ENCODE peak calls at places on chromosomes 13 and 19, in six cellular contexts. M is IMR-90, C is GM12878, P is SK-N-SH, Y is HepG2, T is K562. V is an unnamed sample.

GRCh38 chr13:91557328-91557727 is 158.9 kb downstream of the GPC5 start:
- DNase-seq in M (no peak), C (no peak), P (no peak), Y (no peak), T (no peak), V (no peak)

GRCh38 chr19:43820098-43820860 is 6.8 kb upstream of the ZNF283 start:
- DNase-seq in M (peak), C (no peak), P (peak), Y (no peak), T (no peak), V (peak)

GRCh38 chr19:41606215-41606837 is 20.5 kb downstream of the CEACAM4 start:
- DNase-seq in M (no peak), C (no peak), P (no peak), Y (no peak), T (no peak), V (no peak)

GRCh38 chr19:2575734-2576481 is 100.0 kb downstream of the GADD45B start:
- DNase-seq in M (peak), C (no peak), P (peak), Y (peak), T (no peak), V (no peak)

GRCh38 chr19:2618611-2619010 is 83.9 kb downstream of the GNG7 start:
- DNase-seq in M (peak), C (no peak), P (no peak), Y (no peak), T (no peak), V (no peak)

GRCh38 chr13:97849305-97849704 is 104.2 kb upstream of the IPO5 start:
- DNase-seq in M (peak), C (peak), P (peak), Y (peak), T (no peak), V (peak)

GRCh38 chr19:33245948-33246728 is 20.5 kb upstream of the SLC7A10 start:
- DNase-seq in M (no peak), C (no peak), P (peak), Y (no peak), T (no peak), V (no peak)

GRCh38 chr13:97259787-97260641 is 37.9 kb downstream of the MBNL2 start:
- DNase-seq in M (peak), C (no peak), P (no peak), Y (peak), T (peak), V (peak)

GRCh38 chr13:94154362-94154761 is 325.1 kb downstream of the DCT start:
- DNase-seq in M (peak), C (no peak), P (no peak), Y (peak), T (no peak), V (no peak)

GRCh38 chr13:96900992-96901391 is 93.3 kb downstream of the OXGR1 start:
- DNase-seq in M (no peak), C (no peak), P (peak), Y (no peak), T (no peak), V (no peak)

GRCh38 chr13:40292108-40292507 is 374.3 kb downstream of the FOXO1 start:
- DNase-seq in M (no peak), C (no peak), P (no peak), Y (no peak), T (no peak), V (no peak)

GRCh38 chr19:30498707-30499106 is 126.5 kb downstream of the ZNF536 start:
- DNase-seq in M (no peak), C (no peak), P (no peak), Y (no peak), T (peak), V (no peak)

GRCh38 chr13:25973085-25973484 is 78.7 kb downstream of the SHISA2 start:
- DNase-seq in M (no peak), C (no peak), P (no peak), Y (no peak), T (no peak), V (no peak)

GRCh38 chr19:10433131-10433536 is 12.8 kb downstream of the PDE4A start:
- DNase-seq in M (no peak), C (no peak), P (no peak), Y (no peak), T (no peak), V (no peak)

GRCh38 chr13:30019648-30020626 is 169.5 kb upstream of the UBL3 start:
- DNase-seq in M (no peak), C (no peak), P (no peak), Y (no peak), T (no peak), V (no peak)

GRCh38 chr13:46668906-46669525 is 116.0 kb downstream of the LRCH1 start:
- DNase-seq in M (no peak), C (no peak), P (no peak), Y (no peak), T (no peak), V (no peak)

GRCh38 chr19:49597703-49597974 is 6.7 kb downstream of the PRR12 start:
- DNase-seq in M (no peak), C (no peak), P (no peak), Y (no peak), T (no peak), V (no peak)

GRCh38 chr19:40762754-40763153 is 11.8 kb downstream of the SNRPA start:
- DNase-seq in M (no peak), C (no peak), P (no peak), Y (no peak), T (no peak), V (no peak)

GRCh38 chr19:28881616-28882015 is 331.3 kb downstream of the UQCRFS1 start:
- DNase-seq in M (no peak), C (no peak), P (no peak), Y (no peak), T (no peak), V (no peak)

GRCh38 chr19:1213391-1214286 is 8.1 kb downstream of the STK11 start:
- DNase-seq in M (peak), C (peak), P (peak), Y (no peak), T (no peak), V (no peak)

GRCh38 chr19:16571689-16572331 is 405 bp downstream of the SLC35E1 start:
- DNase-seq in M (peak), C (no peak), P (no peak), Y (no peak), T (no peak), V (peak)

GRCh38 chr13:70964124-70964523 is 855.9 kb upstream of the KLHL1 start:
- DNase-seq in M (no peak), C (no peak), P (no peak), Y (peak), T (no peak), V (no peak)

GRCh38 chr13:47869780-47870179 is 131.3 kb downstream of the SUCLA2 start:
- DNase-seq in M (no peak), C (no peak), P (no peak), Y (no peak), T (no peak), V (no peak)

GRCh38 chr13:31742102-31742695 is 2.9 kb downstream of the RXFP2 start:
- DNase-seq in M (peak), C (peak), P (peak), Y (peak), T (peak), V (peak)

GRCh38 chr19:927044-927706 is 1.3 kb downstream of the ARID3A start:
- DNase-seq in M (no peak), C (no peak), P (peak), Y (peak), T (peak), V (no peak)

GRCh38 chr19:50793558-50794065 is 3.4 kb downstream of the ACP4 start:
- DNase-seq in M (no peak), C (no peak), P (peak), Y (no peak), T (no peak), V (no peak)

GRCh38 chr13:59409211-59409610 is 754.5 kb downstream of the DIAPH3 start:
- DNase-seq in M (peak), C (no peak), P (no peak), Y (no peak), T (no peak), V (no peak)

GRCh38 chr13:51913421-51914136 is 51.8 kb downstream of the CCDC70 start:
- DNase-seq in M (no peak), C (no peak), P (peak), Y (no peak), T (no peak), V (no peak)

GRCh38 chr13:107258599-107259187 is 690.8 kb upstream of the ARGLU1 start:
- DNase-seq in M (peak), C (no peak), P (no peak), Y (no peak), T (no peak), V (no peak)

GRCh38 chr13:30193279-30194234 is 113.8 kb downstream of the KATNAL1 start:
- DNase-seq in M (no peak), C (peak), P (no peak), Y (no peak), T (no peak), V (no peak)

GRCh38 chr19:11322269-11323024 is 17.0 kb downstream of the RAB3D start:
- DNase-seq in M (peak), C (no peak), P (no peak), Y (no peak), T (no peak), V (no peak)

GRCh38 chr13:43838909-43839308 is 40.6 kb downstream of the CCDC122 start:
- DNase-seq in M (peak), C (no peak), P (no peak), Y (no peak), T (no peak), V (no peak)

GRCh38 chr13:98977568-98978270 is at the start of gene DOCK9:
- DNase-seq in M (peak), C (no peak), P (no peak), Y (no peak), T (no peak), V (no peak)

GRCh38 chr13:36212789-36213188 is 1.6 kb downstream of the SOHLH2 start:
- DNase-seq in M (no peak), C (no peak), P (no peak), Y (no peak), T (peak), V (no peak)

GRCh38 chr19:23481043-23481442 is 85.8 kb upstream of the ZNF91 start:
- DNase-seq in M (no peak), C (no peak), P (no peak), Y (no peak), T (no peak), V (no peak)

GRCh38 chr13:35994131-35994966 is 136.8 kb downstream of the DCLK1 start:
- DNase-seq in M (peak), C (no peak), P (no peak), Y (no peak), T (no peak), V (no peak)

GRCh38 chr13:76879211-76879875 is 6.9 kb downstream of the KCTD12 start:
- DNase-seq in M (peak), C (peak), P (peak), Y (no peak), T (no peak), V (no peak)

GRCh38 chr13:36090592-36090991 is 40.6 kb downstream of the DCLK1 start:
- DNase-seq in M (no peak), C (no peak), P (no peak), Y (no peak), T (no peak), V (no peak)

GRCh38 chr13:101785858-101786257 is 333.4 kb downstream of the ITGBL1 start:
- DNase-seq in M (peak), C (no peak), P (peak), Y (peak), T (no peak), V (peak)

GRCh38 chr13:100517135-100517534 is 71.5 kb downstream of the GGACT start:
- DNase-seq in M (no peak), C (no peak), P (no peak), Y (peak), T (no peak), V (peak)

DNA sequence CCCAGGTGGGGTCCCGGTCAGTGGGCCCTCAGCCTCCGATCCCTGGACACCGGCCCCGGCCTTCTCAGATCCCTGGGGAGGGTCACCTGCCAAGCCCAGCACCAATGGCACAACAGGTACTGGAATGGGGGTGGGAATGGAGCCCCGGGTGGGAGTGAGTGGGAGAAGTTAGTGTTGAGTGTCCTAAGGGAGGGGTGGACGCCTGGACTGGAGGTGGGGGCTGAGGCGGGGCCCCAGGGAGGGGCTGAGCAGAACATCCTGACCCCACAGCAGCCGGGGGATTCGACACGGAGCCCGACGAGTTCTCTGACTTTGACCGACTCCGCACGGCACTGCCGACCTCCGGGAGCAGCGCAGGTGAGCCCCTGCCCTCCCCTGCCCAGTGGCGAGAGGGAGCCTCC is 17.7 kb downstream of the EPN1 start:
- DNase-seq in M (no peak), C (no peak), P (no peak), Y (no peak), T (no peak), V (no peak)
- TF ChIP-seq SMC3 in M (no peak), C (no peak), P (no peak), Y (no peak), T (no peak), V (no peak)

GRCh38 chr19:14554382-14554812 is 17.5 kb downstream of the NDUFB7 start:
- DNase-seq in M (no peak), C (no peak), P (no peak), Y (peak), T (no peak), V (no peak)

GRCh38 chr19:14553939-14554243 is 18.0 kb downstream of the NDUFB7 start:
- DNase-seq in M (no peak), C (no peak), P (no peak), Y (no peak), T (no peak), V (no peak)

GRCh38 chr19:14545716-14546082 is 16.3 kb downstream of the TECR start:
- DNase-seq in M (no peak), C (no peak), P (no peak), Y (no peak), T (no peak), V (no peak)

GRCh38 chr19:14553042-14553938 is 18.6 kb downstream of the NDUFB7 start:
- DNase-seq in M (no peak), C (no peak), P (no peak), Y (no peak), T (no peak), V (no peak)

GRCh38 chr19:14550201-14550754 is 20.9 kb downstream of the TECR start:
- DNase-seq in M (no peak), C (no peak), P (no peak), Y (no peak), T (peak), V (no peak)
- TF ChIP-seq SMC3 in M (no peak), C (no peak), P (no peak), Y (no peak), T (no peak), V (no peak)

DNA sequence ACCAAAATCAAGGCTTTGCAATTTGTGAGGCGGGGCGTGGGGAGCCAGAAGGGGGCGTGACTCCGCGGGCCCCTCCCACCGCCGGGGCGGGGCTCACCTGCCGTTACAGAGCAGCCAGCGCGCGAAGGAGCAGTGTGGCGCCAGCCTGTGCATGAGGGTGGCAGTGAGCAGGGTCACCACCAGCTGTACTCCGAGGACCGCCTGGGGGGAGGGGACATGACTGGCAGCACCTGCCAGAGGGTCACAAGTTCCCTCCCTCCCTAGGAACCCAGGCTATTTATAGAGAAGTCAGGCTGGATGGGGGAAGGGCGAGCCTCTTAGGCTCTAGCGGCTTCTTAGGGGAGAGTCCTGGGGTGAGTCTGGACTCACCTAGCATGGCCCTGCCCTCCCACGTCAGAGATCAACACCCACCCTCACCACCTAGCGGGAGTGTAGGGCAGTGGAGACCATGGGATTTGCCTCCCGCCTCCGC is 3.6 kb downstream of the TMEM161A start:
- DNase-seq in M (no peak), C (no peak), P (peak), Y (no peak), T (peak), V (no peak)
- TF ChIP-seq SMC3 in M (no peak), C (no peak), P (no peak), Y (no peak), T (no peak), V (no peak)

DNA sequence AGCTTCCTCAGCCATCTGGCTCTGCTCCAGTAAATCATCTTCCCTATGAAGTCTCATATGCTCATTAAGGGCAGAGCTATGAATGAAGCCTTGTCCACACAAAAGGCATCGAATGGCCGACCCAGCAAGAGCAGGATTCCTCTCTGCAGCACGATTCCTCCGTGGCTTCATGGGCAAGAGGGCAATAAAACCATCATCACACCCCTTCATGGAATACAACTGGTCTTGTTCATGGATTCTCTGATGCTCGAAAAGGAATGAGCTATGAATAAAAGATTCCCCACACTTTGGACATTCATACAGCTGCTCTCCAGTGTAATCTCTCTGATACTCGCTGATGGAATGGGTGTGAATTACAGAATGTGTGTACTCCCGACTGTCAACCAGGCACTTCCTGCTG is 25.9 kb downstream of the PEG3 start:
- DNase-seq in M (no peak), C (no peak), P (no peak), Y (no peak), T (no peak), V (no peak)
- TF ChIP-seq SMC3 in M (no peak), C (no peak), P (no peak), Y (no peak), T (no peak), V (no peak)

V was measured in A549.